ENCODE peak calls at places on chromosomes 6 and 20, in four cellular contexts. J is brain microvascular endothelial cell, R is psoas muscle, L is epithelial cell of prostate. E is an unnamed sample.
A peak's percentile ranks its signal among the peaks of the same experiment; 100 is the strongest.

GRCh38 chr6:3383525-3383924 is 73.3 kb downstream of the SLC22A23 start:
- DNase-seq in J (peak; percentile 73), L (no peak), R (no peak), E (no peak)

GRCh38 chr6:103456652-103457051 is 1403.1 kb downstream of the HACE1 start:
- DNase-seq in R (no peak), J (no peak), L (no peak), E (no peak)

GRCh38 chr6:74280130-74280692 is 584.2 kb downstream of the CD109 start:
- DNase-seq in L (no peak), R (no peak), J (no peak), E (no peak)

GRCh38 chr20:37095108-37095608 is 639 bp downstream of the RBL1 start:
- DNase-seq in J (no peak), L (no peak), R (no peak), E (no peak)

GRCh38 chr6:117496383-117496990 is 14.0 kb downstream of the DCBLD1 start:
- DNase-seq in L (peak; percentile 93), J (peak; percentile 72), R (no peak), E (no peak)

GRCh38 chr6:6942826-6943225 is 164.9 kb upstream of the RREB1 start:
- DNase-seq in R (peak; percentile 81), L (no peak), J (no peak), E (no peak)

GRCh38 chr20:44911264-44911921 is 1.5 kb downstream of the PABPC1L start:
- DNase-seq in L (no peak), J (peak; percentile 27), R (no peak), E (no peak)

GRCh38 chr6:33716379-33716778 is 4.9 kb upstream of the UQCC2 start:
- DNase-seq in J (no peak), L (no peak), R (no peak), E (no peak)

GRCh38 chr6:139839506-139840156 is 465.2 kb upstream of the CITED2 start:
- DNase-seq in L (no peak), R (peak; percentile 24), J (peak; percentile 26), E (peak; percentile 83)

GRCh38 chr20:2168946-2169345 is 67.3 kb downstream of the STK35 start:
- DNase-seq in L (no peak), R (no peak), J (no peak), E (no peak)

GRCh38 chr20:12166053-12166717 is 248.5 kb downstream of the BTBD3 start:
- DNase-seq in L (peak; percentile 77), J (peak; percentile 70), R (peak; percentile 20), E (peak; percentile 52)

GRCh38 chr20:17721802-17722486 is 22.2 kb downstream of the BANF2 start:
- DNase-seq in J (no peak), L (no peak), R (no peak), E (no peak)

GRCh38 chr6:21836292-21836691 is 242.7 kb downstream of the SOX4 start:
- DNase-seq in L (no peak), R (no peak), J (no peak), E (no peak)

GRCh38 chr6:15513131-15513771 is 149.6 kb downstream of the DTNBP1 start:
- DNase-seq in R (no peak), J (no peak), L (no peak), E (no peak)

GRCh38 chr6:1251198-1252155 is 60.4 kb upstream of the FOXQ1 start:
- DNase-seq in J (no peak), L (no peak), R (no peak), E (no peak)

GRCh38 chr6:30685977-30686907 is at the start of gene PPP1R18:
- DNase-seq in J (no peak), R (peak; percentile 87), L (no peak), E (peak; percentile 96)

GRCh38 chr20:10359621-10360040 is 74.4 kb downstream of the MKKS start:
- DNase-seq in J (peak; percentile 50), R (no peak), L (no peak), E (no peak)

GRCh38 chr6:33634203-33634727 is 13.1 kb downstream of the ITPR3 start:
- DNase-seq in R (no peak), L (no peak), J (no peak), E (no peak)